ENCODE peak calls at places on chromosomes 11 and 22, in six cellular contexts. One of them, this sample, is unnamed.

GRCh38 chr11:121406291-121406690 is 45.8 kb upstream of the SORL1 start:
- DNase-seq in psoas muscle: no peak
- DNase-seq in HEK293T: no peak
- DNase-seq in activated CD8-positive, alpha-beta memory T cell treated with anti-CD3 and anti-CD28 coated beads, Interleukin-2, amount 50 U/mL, for 48 hours: no peak
- DNase-seq in substantia nigra: no peak
- DNase-seq in left cardiac atrium: no peak
- DNase-seq in this sample: no peak

GRCh38 chr11:92556435-92556834 is 331.8 kb downstream of the FAT3 start:
- DNase-seq in left cardiac atrium: no peak
- DNase-seq in psoas muscle: no peak
- DNase-seq in substantia nigra: no peak
- DNase-seq in activated CD8-positive, alpha-beta memory T cell treated with anti-CD3 and anti-CD28 coated beads, Interleukin-2, amount 50 U/mL, for 48 hours: no peak
- DNase-seq in HEK293T: no peak
- DNase-seq in this sample: no peak

GRCh38 chr11:68528630-68529029 is 68.1 kb downstream of the PPP6R3 start:
- DNase-seq in left cardiac atrium: no peak
- DNase-seq in HEK293T: no peak
- DNase-seq in substantia nigra: no peak
- DNase-seq in activated CD8-positive, alpha-beta memory T cell treated with anti-CD3 and anti-CD28 coated beads, Interleukin-2, amount 50 U/mL, for 48 hours: no peak
- DNase-seq in psoas muscle: no peak
- DNase-seq in this sample: no peak

GRCh38 chr11:18624161-18624560 is 10.0 kb downstream of the SPTY2D1 start:
- DNase-seq in left cardiac atrium: no peak
- DNase-seq in substantia nigra: no peak
- DNase-seq in HEK293T: no peak
- DNase-seq in activated CD8-positive, alpha-beta memory T cell treated with anti-CD3 and anti-CD28 coated beads, Interleukin-2, amount 50 U/mL, for 48 hours: no peak
- DNase-seq in psoas muscle: no peak
- DNase-seq in this sample: no peak

GRCh38 chr22:42623301-42623751 is 8.6 kb upstream of the POLDIP3 start:
- DNase-seq in substantia nigra: no peak
- DNase-seq in left cardiac atrium: peak
- DNase-seq in activated CD8-positive, alpha-beta memory T cell treated with anti-CD3 and anti-CD28 coated beads, Interleukin-2, amount 50 U/mL, for 48 hours: no peak
- DNase-seq in psoas muscle: peak
- DNase-seq in HEK293T: no peak
- DNase-seq in this sample: no peak

GRCh38 chr11:61120865-61121831 is 18.9 kb downstream of the CD5 start:
- DNase-seq in psoas muscle: no peak
- DNase-seq in substantia nigra: no peak
- DNase-seq in HEK293T: no peak
- DNase-seq in left cardiac atrium: peak
- DNase-seq in activated CD8-positive, alpha-beta memory T cell treated with anti-CD3 and anti-CD28 coated beads, Interleukin-2, amount 50 U/mL, for 48 hours: no peak
- DNase-seq in this sample: no peak

GRCh38 chr11:69171476-69171875 is 15.7 kb downstream of the SMIM38 start:
- DNase-seq in psoas muscle: no peak
- DNase-seq in substantia nigra: no peak
- DNase-seq in activated CD8-positive, alpha-beta memory T cell treated with anti-CD3 and anti-CD28 coated beads, Interleukin-2, amount 50 U/mL, for 48 hours: no peak
- DNase-seq in HEK293T: no peak
- DNase-seq in left cardiac atrium: no peak
- DNase-seq in this sample: no peak

GRCh38 chr22:29336751-29337490 is 21.4 kb upstream of the RASL10A start:
- DNase-seq in psoas muscle: peak
- DNase-seq in activated CD8-positive, alpha-beta memory T cell treated with anti-CD3 and anti-CD28 coated beads, Interleukin-2, amount 50 U/mL, for 48 hours: no peak
- DNase-seq in substantia nigra: no peak
- DNase-seq in HEK293T: no peak
- DNase-seq in left cardiac atrium: no peak
- DNase-seq in this sample: no peak

GRCh38 chr22:16651217-16651616 is 58.6 kb upstream of the CCT8L2 start:
- DNase-seq in HEK293T: no peak
- DNase-seq in activated CD8-positive, alpha-beta memory T cell treated with anti-CD3 and anti-CD28 coated beads, Interleukin-2, amount 50 U/mL, for 48 hours: no peak
- DNase-seq in left cardiac atrium: no peak
- DNase-seq in psoas muscle: no peak
- DNase-seq in substantia nigra: no peak
- DNase-seq in this sample: no peak

GRCh38 chr11:1548221-1549070 is 23.6 kb downstream of the DUSP8 start:
- DNase-seq in activated CD8-positive, alpha-beta memory T cell treated with anti-CD3 and anti-CD28 coated beads, Interleukin-2, amount 50 U/mL, for 48 hours: no peak
- DNase-seq in substantia nigra: peak
- DNase-seq in left cardiac atrium: peak
- DNase-seq in psoas muscle: peak
- DNase-seq in HEK293T: peak
- DNase-seq in this sample: no peak

GRCh38 chr22:22195265-22196017 is 49.1 kb upstream of the VPREB1 start:
- DNase-seq in HEK293T: peak
- DNase-seq in substantia nigra: no peak
- DNase-seq in psoas muscle: peak
- DNase-seq in left cardiac atrium: peak
- DNase-seq in activated CD8-positive, alpha-beta memory T cell treated with anti-CD3 and anti-CD28 coated beads, Interleukin-2, amount 50 U/mL, for 48 hours: peak
- DNase-seq in this sample: no peak

GRCh38 chr11:62553839-62554361 is 7.3 kb upstream of the AHNAK start:
- DNase-seq in HEK293T: no peak
- DNase-seq in substantia nigra: no peak
- DNase-seq in psoas muscle: peak
- DNase-seq in left cardiac atrium: peak
- DNase-seq in activated CD8-positive, alpha-beta memory T cell treated with anti-CD3 and anti-CD28 coated beads, Interleukin-2, amount 50 U/mL, for 48 hours: no peak
- DNase-seq in this sample: no peak

GRCh38 chr22:41619979-41620645 is 731 bp downstream of the DESI1 start:
- DNase-seq in HEK293T: peak
- DNase-seq in left cardiac atrium: peak
- DNase-seq in psoas muscle: peak
- DNase-seq in substantia nigra: no peak
- DNase-seq in activated CD8-positive, alpha-beta memory T cell treated with anti-CD3 and anti-CD28 coated beads, Interleukin-2, amount 50 U/mL, for 48 hours: peak
- DNase-seq in this sample: no peak

This sample was measured in mesenteric fat pad.